ENCODE peak calls at places on chromosomes 7 and 10, in ten cellular contexts. G is AG09319, F is kidney, Y is nephron progenitor cell, J is BJ, D is coronary artery, N is cardiac muscle cell, W is GM23338, M is transverse colon, Q is cardiac fibroblast. S is an unnamed sample.

GRCh38 chr10:79165068-79165467 is 96.3 kb downstream of the ZMIZ1 start:
- DNase-seq in G (no peak), F (no peak), Y (no peak), J (no peak), D (no peak), N (no peak), W (no peak), M (no peak), Q (no peak), S (no peak)

GRCh38 chr7:30285531-30286284 is 1.3 kb downstream of the ZNRF2 start:
- DNase-seq in G (no peak), F (peak), Y (peak), J (no peak), D (peak), N (peak), W (peak), M (peak), Q (peak), S (no peak)

GRCh38 chr7:30729642-30730041 is 22.3 kb upstream of the INMT start:
- DNase-seq in G (no peak), F (peak), Y (no peak), J (no peak), D (no peak), N (no peak), W (no peak), M (no peak), Q (no peak), S (no peak)

GRCh38 chr10:93193886-93194285 is 120.2 kb downstream of the CYP26A1 start:
- DNase-seq in G (no peak), F (no peak), Y (no peak), J (no peak), D (no peak), N (no peak), W (no peak), M (no peak), Q (no peak), S (no peak)

GRCh38 chr7:54349259-54349658 is 192.9 kb upstream of the VSTM2A start:
- DNase-seq in G (no peak), F (no peak), Y (no peak), J (no peak), D (no peak), N (no peak), W (no peak), M (no peak), Q (peak), S (no peak)

GRCh38 chr10:129501652-129502436 is 34.8 kb downstream of the MGMT start:
- DNase-seq in G (no peak), F (no peak), Y (no peak), J (no peak), D (no peak), N (no peak), W (no peak), M (no peak), Q (no peak), S (no peak)

GRCh38 chr10:44968101-44968886 is 8.7 kb downstream of the RASSF4 start:
- DNase-seq in G (no peak), F (no peak), Y (no peak), J (no peak), D (peak), N (peak), W (no peak), M (no peak), Q (peak), S (no peak)

GRCh38 chr7:144011458-144012230 is 11.5 kb downstream of the OR6B1 start:
- DNase-seq in G (peak), F (no peak), Y (no peak), J (no peak), D (no peak), N (no peak), W (no peak), M (no peak), Q (peak), S (no peak)

GRCh38 chr7:137386966-137387365 is 43.4 kb upstream of the PTN start:
- DNase-seq in G (no peak), F (no peak), Y (no peak), J (no peak), D (no peak), N (no peak), W (peak), M (no peak), Q (no peak), S (no peak)

GRCh38 chr7:50497068-50497642 is 47.0 kb upstream of the FIGNL1 start:
- DNase-seq in G (peak), F (no peak), Y (no peak), J (no peak), D (peak), N (peak), W (no peak), M (peak), Q (peak), S (no peak)

GRCh38 chr10:31697271-31698168 is 231.1 kb downstream of the ARHGAP12 start:
- DNase-seq in G (peak), F (peak), Y (no peak), J (peak), D (peak), N (peak), W (no peak), M (peak), Q (peak), S (peak)

GRCh38 chr10:77605466-77605865 is 32.1 kb downstream of the KCNMA1 start:
- DNase-seq in G (no peak), F (no peak), Y (no peak), J (no peak), D (no peak), N (no peak), W (peak), M (no peak), Q (no peak), S (no peak)

GRCh38 chr10:6151087-6151977 is 51.4 kb upstream of the PFKFB3 start:
- DNase-seq in G (no peak), F (no peak), Y (peak), J (no peak), D (no peak), N (peak), W (peak), M (peak), Q (peak), S (no peak)

GRCh38 chr7:43790006-43790405 is 31.5 kb downstream of the BLVRA start:
- DNase-seq in G (no peak), F (no peak), Y (no peak), J (no peak), D (no peak), N (no peak), W (no peak), M (no peak), Q (no peak), S (peak)

GRCh38 chr7:134693256-134693655 is 46.6 kb downstream of the BPGM start:
- DNase-seq in G (peak), F (no peak), Y (no peak), J (peak), D (peak), N (peak), W (no peak), M (no peak), Q (peak), S (no peak)

GRCh38 chr7:44534087-44534486 is 7.0 kb downstream of the NPC1L1 start:
- DNase-seq in G (no peak), F (no peak), Y (no peak), J (no peak), D (no peak), N (no peak), W (no peak), M (no peak), Q (no peak), S (no peak)

GRCh38 chr10:49552277-49552676 is 13.4 kb upstream of the ERCC6 start:
- DNase-seq in G (no peak), F (no peak), Y (no peak), J (peak), D (no peak), N (peak), W (no peak), M (no peak), Q (peak), S (no peak)

GRCh38 chr10:120689766-120690539 is 161.2 kb upstream of the WDR11 start:
- DNase-seq in G (no peak), F (no peak), Y (no peak), J (no peak), D (no peak), N (no peak), W (no peak), M (no peak), Q (no peak), S (no peak)

GRCh38 chr10:11411926-11412545 is 199.4 kb downstream of the USP6NL start:
- DNase-seq in G (no peak), F (no peak), Y (no peak), J (no peak), D (peak), N (peak), W (peak), M (no peak), Q (peak), S (no peak)

GRCh38 chr10:124372906-124373305 is 45.8 kb downstream of the OAT start:
- DNase-seq in G (no peak), F (no peak), Y (no peak), J (no peak), D (no peak), N (no peak), W (no peak), M (no peak), Q (no peak), S (no peak)

GRCh38 chr7:64625114-64626082 is 40.5 kb upstream of the ZNF107 start:
- DNase-seq in G (no peak), F (no peak), Y (no peak), J (no peak), D (no peak), N (no peak), W (peak), M (no peak), Q (peak), S (no peak)

GRCh38 chr7:50954716-50955115 is 172.0 kb upstream of the GRB10 start:
- DNase-seq in G (no peak), F (no peak), Y (no peak), J (no peak), D (no peak), N (peak), W (no peak), M (no peak), Q (peak), S (no peak)

GRCh38 chr10:83990126-83990525 is 149.2 kb upstream of the GHITM start:
- DNase-seq in G (no peak), F (no peak), Y (no peak), J (no peak), D (no peak), N (no peak), W (no peak), M (peak), Q (no peak), S (no peak)

GRCh38 chr10:83994351-83994750 is 145.0 kb upstream of the GHITM start:
- DNase-seq in G (no peak), F (no peak), Y (no peak), J (no peak), D (no peak), N (no peak), W (no peak), M (peak), Q (no peak), S (no peak)

GRCh38 chr10:83988435-83988834 is 150.9 kb upstream of the GHITM start:
- DNase-seq in G (no peak), F (no peak), Y (no peak), J (no peak), D (no peak), N (no peak), W (no peak), M (no peak), Q (no peak), S (no peak)

GRCh38 chr10:83995932-83996331 is 143.4 kb upstream of the GHITM start:
- DNase-seq in G (no peak), F (no peak), Y (no peak), J (no peak), D (no peak), N (no peak), W (no peak), M (no peak), Q (no peak), S (no peak)

DNA sequence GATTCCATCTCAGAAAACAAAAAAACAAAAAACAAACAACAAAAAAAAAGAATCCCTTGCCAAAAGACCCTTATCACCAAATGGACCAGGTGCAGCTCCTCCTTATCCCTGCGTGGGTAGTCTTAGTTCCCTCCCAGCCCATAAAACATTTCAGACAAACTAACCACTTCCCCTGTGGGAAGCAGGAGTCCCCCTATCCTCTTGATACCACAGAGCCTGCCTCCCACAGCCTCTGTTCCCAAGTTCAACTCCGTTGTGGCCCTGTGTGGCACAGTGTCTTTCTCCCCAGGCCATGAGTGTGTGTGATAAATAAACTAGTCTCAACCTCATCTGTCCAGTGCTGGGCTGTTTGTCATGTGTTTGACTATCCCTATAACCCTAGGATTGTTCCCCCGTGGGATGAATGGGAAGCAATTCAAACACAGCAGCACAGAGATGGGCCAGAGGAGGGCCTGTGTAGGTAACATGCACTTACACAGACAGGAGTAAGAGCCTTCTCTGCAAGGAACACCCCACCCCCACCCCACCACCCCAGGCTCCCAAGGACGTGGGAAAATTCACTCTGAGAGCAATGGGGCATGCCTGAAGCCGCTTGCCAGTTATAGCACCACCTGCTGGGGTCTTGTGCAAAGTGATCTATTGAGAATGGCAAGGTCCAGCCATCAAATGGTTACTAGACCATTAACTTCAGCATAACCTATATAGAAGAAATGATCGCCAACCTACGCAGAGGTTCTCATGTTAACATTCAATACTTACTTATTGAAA is 147.1 kb upstream of the GHITM start:
- DNase-seq in G (no peak), F (no peak), Y (peak), J (no peak), D (no peak), N (peak), W (peak), M (peak), Q (peak), S (no peak)
- TF ChIP-seq CTCF in G (no peak), F (peak), Y (peak), J (peak), D (no peak), N (peak), W (peak), M (no peak), Q (no peak), S (peak)

DNA sequence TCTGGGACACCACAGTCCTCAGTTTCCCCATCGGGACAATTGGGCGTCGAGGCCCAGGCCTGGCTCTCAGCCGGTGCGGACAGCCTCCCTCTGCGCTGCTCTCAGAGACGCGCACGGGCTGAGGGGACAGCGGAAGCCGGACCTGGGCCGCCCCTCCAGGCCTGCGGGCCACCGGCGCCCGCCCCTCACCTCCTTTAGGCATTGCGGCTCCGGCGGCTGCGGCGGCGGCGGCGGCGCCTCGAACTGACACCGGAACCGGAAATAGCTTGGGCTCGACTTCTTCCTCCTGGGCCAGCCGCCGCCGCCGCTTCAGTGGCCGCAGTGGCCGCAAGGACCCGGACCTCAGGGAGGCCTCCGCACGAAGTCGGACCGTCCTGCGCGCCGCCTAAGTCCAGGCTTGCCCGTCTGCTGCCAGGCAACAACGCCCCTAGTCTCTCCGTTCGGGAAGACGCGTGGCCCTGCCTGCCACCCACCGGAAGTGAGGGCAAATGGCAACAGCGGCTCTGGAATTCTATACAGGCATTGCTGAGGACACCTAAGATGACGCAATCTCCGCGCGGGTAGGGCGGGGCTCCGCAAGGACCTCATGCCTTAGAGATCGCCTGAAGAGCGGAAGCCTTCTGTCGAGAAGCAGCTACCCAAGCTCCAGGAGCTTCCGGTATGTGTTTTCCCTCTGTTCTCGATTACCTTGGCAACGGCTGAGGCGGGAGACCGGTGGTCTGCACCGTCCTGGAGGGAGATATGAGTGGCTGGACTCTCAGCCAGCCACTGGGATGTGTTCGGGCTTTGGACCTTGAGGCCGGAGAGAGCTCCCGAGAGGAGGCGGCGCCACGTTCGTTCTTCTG is at the start of the genes BUD31 and PDAP1:
- DNase-seq in G (peak), F (peak), Y (peak), J (peak), D (peak), N (peak), W (peak), M (peak), Q (peak), S (peak)
- TF ChIP-seq CTCF in G (no peak), F (no peak), Y (no peak), J (peak), D (no peak), N (no peak), W (peak), M (no peak), Q (no peak), S (no peak)

DNA sequence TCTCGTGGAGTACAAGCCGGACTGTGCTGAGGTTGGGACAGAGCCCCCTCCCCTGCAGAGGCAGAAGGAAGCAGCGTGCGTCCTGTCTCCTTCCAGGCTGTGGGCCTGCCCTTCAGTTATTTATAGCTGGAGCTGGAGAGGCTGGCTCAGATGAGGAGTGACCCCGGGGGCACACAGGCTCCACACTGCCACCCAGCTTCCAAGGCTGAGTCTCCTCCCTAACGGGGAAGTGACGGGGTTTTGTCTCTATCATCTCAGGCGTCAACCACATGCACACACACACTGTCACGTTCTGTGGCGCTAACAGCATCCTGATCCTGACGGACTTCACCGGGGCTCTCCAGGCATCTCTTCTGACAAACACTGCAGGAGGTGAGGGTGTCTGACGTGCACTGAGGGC is 25.4 kb downstream of the AMZ1 start:
- DNase-seq in G (no peak), F (peak), Y (peak), J (no peak), D (no peak), N (no peak), W (peak), M (no peak), Q (no peak), S (no peak)
- TF ChIP-seq CTCF in G (no peak), F (no peak), Y (peak), J (no peak), D (no peak), N (no peak), W (peak), M (no peak), Q (no peak), S (peak)

DNA sequence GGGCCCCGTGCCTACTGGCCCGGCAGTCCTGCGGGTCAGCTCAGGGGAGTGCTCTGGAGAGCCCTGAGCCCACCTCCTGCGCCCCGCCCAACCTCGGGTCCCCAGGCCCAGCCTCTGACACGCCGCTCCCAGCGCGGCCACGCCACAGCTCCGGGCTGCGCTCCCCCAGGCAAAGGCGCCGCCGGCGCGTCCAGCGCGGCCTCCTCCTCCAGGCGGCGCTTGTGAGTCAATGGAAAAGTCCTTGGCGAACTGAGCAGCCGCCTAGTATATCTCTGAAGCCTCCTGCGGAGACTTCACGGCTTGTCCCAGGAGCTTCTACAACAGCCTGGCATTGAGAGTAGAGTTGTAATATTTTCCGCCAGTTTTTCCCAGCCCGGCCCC is 29.5 kb upstream of the BMS1 start:
- DNase-seq in G (peak), F (peak), Y (peak), J (no peak), D (no peak), N (peak), W (peak), M (peak), Q (peak), S (peak)
- TF ChIP-seq CTCF in G (peak), F (peak), Y (peak), J (peak), D (peak), N (peak), W (peak), M (peak), Q (peak), S (peak)

GRCh38 chr10:132590752-132591121 is 53.1 kb downstream of the INPP5A start:
- DNase-seq in G (no peak), F (no peak), Y (no peak), J (no peak), D (no peak), N (no peak), W (no peak), M (no peak), Q (no peak), S (no peak)

GRCh38 chr10:132590094-132590751 is 52.6 kb downstream of the INPP5A start:
- DNase-seq in G (no peak), F (no peak), Y (no peak), J (no peak), D (no peak), N (no peak), W (no peak), M (no peak), Q (no peak), S (no peak)

GRCh38 chr10:132592790-132593788 is 55.5 kb downstream of the INPP5A start:
- DNase-seq in G (no peak), F (no peak), Y (no peak), J (no peak), D (no peak), N (no peak), W (no peak), M (peak), Q (peak), S (no peak)

GRCh38 chr10:132589681-132590080 is 52.1 kb downstream of the INPP5A start:
- DNase-seq in G (no peak), F (no peak), Y (no peak), J (no peak), D (no peak), N (no peak), W (no peak), M (no peak), Q (no peak), S (no peak)

GRCh38 chr10:132591166-132591971 is 53.8 kb downstream of the INPP5A start:
- DNase-seq in G (peak), F (peak), Y (no peak), J (no peak), D (peak), N (peak), W (peak), M (peak), Q (peak), S (no peak)
- TF ChIP-seq CTCF in G (no peak), F (no peak), Y (no peak), J (no peak), D (no peak), N (no peak), W (peak), M (no peak), Q (no peak), S (no peak)

GRCh38 chr7:130865408-130866236 is 131.6 kb upstream of the KLF14 start:
- DNase-seq in G (no peak), F (no peak), Y (peak), J (no peak), D (no peak), N (peak), W (peak), M (no peak), Q (peak), S (no peak)
- TF ChIP-seq CTCF in G (no peak), F (no peak), Y (no peak), J (peak), D (no peak), N (peak), W (no peak), M (no peak), Q (peak), S (no peak)

GRCh38 chr7:2521952-2522591 is 2.5 kb downstream of the LFNG start:
- DNase-seq in G (no peak), F (no peak), Y (no peak), J (no peak), D (no peak), N (peak), W (no peak), M (peak), Q (peak), S (no peak)
- TF ChIP-seq CTCF in G (no peak), F (no peak), Y (no peak), J (no peak), D (no peak), N (no peak), W (no peak), M (no peak), Q (no peak), S (no peak)

DNA sequence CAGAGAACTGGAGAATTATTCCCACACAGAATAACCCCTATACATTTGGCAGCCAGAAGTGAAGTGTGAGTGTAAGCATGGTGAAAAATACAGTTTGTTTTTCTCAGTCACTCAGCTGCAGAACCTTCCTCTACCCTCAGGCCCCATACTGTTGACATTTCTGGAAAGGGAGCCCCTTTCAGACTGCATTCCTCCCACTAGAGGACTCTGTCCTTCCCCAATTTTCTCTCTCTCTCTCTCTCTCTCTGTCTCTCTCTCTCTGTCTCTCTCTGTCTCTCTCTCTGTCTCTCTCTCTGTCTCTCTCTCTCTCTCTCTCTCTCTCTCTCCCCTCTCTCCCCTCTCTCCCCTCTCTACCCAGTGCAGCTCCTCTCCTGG is 86.8 kb upstream of the STEAP1B start:
- DNase-seq in G (no peak), F (no peak), Y (no peak), J (no peak), D (no peak), N (peak), W (peak), M (no peak), Q (peak), S (no peak)
- TF ChIP-seq CTCF in G (peak), F (peak), Y (no peak), J (peak), D (no peak), N (peak), W (peak), M (no peak), Q (peak), S (peak)